ENCODE peak calls at places on chromosomes 16 and 17, in nine cellular contexts. Q, W, Y, V, I, L, K, A and R are unnamed samples.

GRCh38 chr17:53722407-53722806 is 100.3 kb upstream of the KIF2B start:
- DNase-seq in Q (peak; percentile 92), W (no peak), Y (peak; percentile 98), V (peak; percentile 81), I (peak; percentile 68), L (no peak), K (no peak), A (peak; percentile 99), R (no peak)

GRCh38 chr16:19017179-19017578 is 33.4 kb downstream of the TMC7 start:
- DNase-seq in Q (no peak), W (no peak), Y (no peak), V (no peak), I (no peak), L (no peak), K (no peak), A (no peak), R (no peak)

GRCh38 chr16:1980026-1980769 is 1.1 kb downstream of the NOXO1 start:
- DNase-seq in Q (no peak), W (no peak), Y (no peak), V (no peak), I (no peak), L (no peak), K (no peak), A (no peak), R (peak; percentile 78)

GRCh38 chr17:9684955-9685621 is 39.8 kb downstream of the USP43 start:
- DNase-seq in Q (no peak), W (no peak), Y (peak; percentile 49), V (no peak), I (peak; percentile 25), L (no peak), K (no peak), A (no peak), R (no peak)

GRCh38 chr17:49132699-49133364 is at the start of gene B4GALNT2:
- DNase-seq in Q (no peak), W (no peak), Y (no peak), V (peak; percentile 57), I (no peak), L (no peak), K (no peak), A (no peak), R (no peak)

GRCh38 chr16:57416084-57416483 is 11.5 kb downstream of the CCL17 start:
- DNase-seq in Q (no peak), W (no peak), Y (no peak), V (no peak), I (no peak), L (no peak), K (no peak), A (no peak), R (no peak)

GRCh38 chr16:30992381-30992780 is 7.4 kb downstream of the HSD3B7 start:
- DNase-seq in Q (no peak), W (no peak), Y (no peak), V (no peak), I (no peak), L (no peak), K (no peak), A (no peak), R (no peak)

GRCh38 chr16:88073201-88073721 is 122.0 kb downstream of the BANP start:
- DNase-seq in Q (no peak), W (no peak), Y (no peak), V (no peak), I (no peak), L (no peak), K (no peak), A (no peak), R (no peak)

GRCh38 chr17:2266045-2266864 is 37.3 kb downstream of the SMG6 start:
- DNase-seq in Q (no peak), W (peak; percentile 75), Y (no peak), V (no peak), I (no peak), L (peak; percentile 74), K (peak; percentile 59), A (no peak), R (no peak)

GRCh38 chr16:31138621-31139578 is 3.4 kb upstream of the PRSS8 start:
- DNase-seq in Q (peak; percentile 43), W (no peak), Y (peak; percentile 76), V (peak; percentile 66), I (peak; percentile 97), L (no peak), K (no peak), A (peak; percentile 57), R (peak; percentile 84)

GRCh38 chr16:55811811-55812210 is 21.1 kb downstream of the CES1 start:
- DNase-seq in Q (no peak), W (no peak), Y (no peak), V (no peak), I (no peak), L (no peak), K (no peak), A (no peak), R (no peak)